ENCODE peak calls at places on chromosomes 7 and 10, in ten cellular contexts. H is Caki2; T is right lobe of liver; S is esophagus squamous epithelium; Y is G401; I is stimulated activated CD4-positive, alpha-beta T cell treated with anti-CD3 and anti-CD28 coated beads, Interleukin-1b, Interleukin-23, amount 100 ng/mL, for 24 hours; D is caudate nucleus; J is activated CD8-positive, alpha-beta T cell treated with anti-CD3 and anti-CD28 coated beads for 36 hours; B is MG63; Q is cardiac muscle cell. C is an unnamed sample.

GRCh38 chr7:157789094-157789493 is 452.3 kb downstream of the DNAJB6 start:
- DNase-seq in H (no peak), T (peak), S (no peak), Y (no peak), I (no peak), D (no peak), J (no peak), B (no peak), Q (no peak), C (no peak)

GRCh38 chr10:44398271-44398670 is 13.4 kb upstream of the CXCL12 start:
- DNase-seq in H (no peak), T (no peak), S (no peak), Y (no peak), I (no peak), D (no peak), J (no peak), B (no peak), Q (no peak), C (no peak)

GRCh38 chr10:95445223-95445836 is 115.8 kb downstream of the SORBS1 start:
- DNase-seq in H (peak), T (peak), S (no peak), Y (peak), I (no peak), D (peak), J (no peak), B (peak), Q (no peak), C (peak)

GRCh38 chr7:25854608-25855497 is 297.1 kb upstream of the NFE2L3 start:
- DNase-seq in H (peak), T (no peak), S (no peak), Y (peak), I (no peak), D (peak), J (peak), B (peak), Q (peak), C (no peak)

GRCh38 chr10:102501201-102502028 is 1.1 kb downstream of the ACTR1A start:
- DNase-seq in H (no peak), T (no peak), S (no peak), Y (no peak), I (no peak), D (no peak), J (no peak), B (no peak), Q (no peak), C (no peak)

GRCh38 chr10:57599440-57599839 is 668.3 kb downstream of the IPMK start:
- DNase-seq in H (no peak), T (no peak), S (no peak), Y (no peak), I (no peak), D (no peak), J (no peak), B (no peak), Q (no peak), C (no peak)

GRCh38 chr10:95266674-95267095 is 24.1 kb downstream of the PDLIM1 start:
- DNase-seq in H (peak), T (no peak), S (no peak), Y (no peak), I (no peak), D (no peak), J (no peak), B (no peak), Q (no peak), C (no peak)

GRCh38 chr10:78843495-78843894 is 225.3 kb upstream of the ZMIZ1 start:
- DNase-seq in H (no peak), T (no peak), S (no peak), Y (no peak), I (no peak), D (no peak), J (peak), B (no peak), Q (no peak), C (no peak)

GRCh38 chr7:77903597-77903996 is 105.0 kb downstream of the PHTF2 start:
- DNase-seq in H (no peak), T (no peak), S (no peak), Y (no peak), I (no peak), D (no peak), J (peak), B (peak), Q (no peak), C (no peak)

C was measured in hypothalamus.